ENCODE peak calls at places on chromosomes 6 and 20, in seven cellular contexts. One of them, this sample, is unnamed. For H3K36me3, the result is how much of the 10 kb centered on the place peaks cover.

GRCh38 chr6:156379946-156380707 is 397.1 kb upstream of the ARID1B start:
- DNase-seq in ovary: no peak
- DNase-seq in left lung: no peak
- DNase-seq in HCT116: peak
- DNase-seq in upper lobe of right lung: no peak
- DNase-seq in neuronal stem cell: no peak
- DNase-seq in CD4-positive, CD25-positive, alpha-beta regulatory T cell: no peak
- DNase-seq in this sample: no peak

GRCh38 chr6:20652691-20653479 is 118.6 kb downstream of the CDKAL1 start:
- DNase-seq in ovary: no peak
- DNase-seq in left lung: no peak
- DNase-seq in HCT116: no peak
- DNase-seq in upper lobe of right lung: no peak
- DNase-seq in neuronal stem cell: no peak
- DNase-seq in CD4-positive, CD25-positive, alpha-beta regulatory T cell: no peak
- DNase-seq in this sample: no peak

GRCh38 chr6:41531591-41532582 is 14.3 kb upstream of the FOXP4 start:
- DNase-seq in ovary: no peak
- DNase-seq in left lung: no peak
- DNase-seq in HCT116: no peak
- DNase-seq in upper lobe of right lung: no peak
- DNase-seq in neuronal stem cell: no peak
- DNase-seq in CD4-positive, CD25-positive, alpha-beta regulatory T cell: no peak
- DNase-seq in this sample: peak

GRCh38 chr6:164097557-164098398 is 683.3 kb downstream of the QKI start:
- DNase-seq in ovary: no peak
- DNase-seq in left lung: no peak
- DNase-seq in HCT116: no peak
- DNase-seq in upper lobe of right lung: no peak
- DNase-seq in neuronal stem cell: no peak
- DNase-seq in CD4-positive, CD25-positive, alpha-beta regulatory T cell: no peak
- DNase-seq in this sample: no peak

GRCh38 chr6:163711615-163712568 is 297.4 kb downstream of the QKI start:
- DNase-seq in ovary: no peak
- DNase-seq in left lung: peak
- DNase-seq in HCT116: no peak
- DNase-seq in upper lobe of right lung: peak
- DNase-seq in neuronal stem cell: no peak
- DNase-seq in CD4-positive, CD25-positive, alpha-beta regulatory T cell: no peak
- DNase-seq in this sample: no peak

GRCh38 chr6:142474446-142475289 is 172.9 kb downstream of the ADGRG6 start:
- DNase-seq in ovary: no peak
- DNase-seq in left lung: no peak
- DNase-seq in HCT116: peak
- DNase-seq in upper lobe of right lung: peak
- DNase-seq in neuronal stem cell: peak
- DNase-seq in CD4-positive, CD25-positive, alpha-beta regulatory T cell: no peak
- DNase-seq in this sample: no peak

GRCh38 chr20:31987744-31988143 is 19.8 kb downstream of the XKR7 start:
- DNase-seq in ovary: no peak
- DNase-seq in left lung: no peak
- DNase-seq in HCT116: no peak
- DNase-seq in upper lobe of right lung: no peak
- DNase-seq in neuronal stem cell: no peak
- DNase-seq in CD4-positive, CD25-positive, alpha-beta regulatory T cell: no peak
- DNase-seq in this sample: no peak

GRCh38 chr6:2749972-2750600 is 636 bp downstream of the MYLK4 start:
- DNase-seq in ovary: peak
- DNase-seq in left lung: no peak
- DNase-seq in HCT116: peak
- DNase-seq in upper lobe of right lung: no peak
- DNase-seq in neuronal stem cell: peak
- DNase-seq in CD4-positive, CD25-positive, alpha-beta regulatory T cell: peak
- DNase-seq in this sample: peak

GRCh38 chr6:12709116-12709515 is 7.5 kb upstream of the PHACTR1 start:
- DNase-seq in ovary: no peak
- DNase-seq in left lung: no peak
- DNase-seq in HCT116: no peak
- DNase-seq in upper lobe of right lung: no peak
- DNase-seq in neuronal stem cell: no peak
- DNase-seq in CD4-positive, CD25-positive, alpha-beta regulatory T cell: no peak
- DNase-seq in this sample: no peak

GRCh38 chr6:32852844-32853540 is 512 bp downstream of the TAP1 start:
- DNase-seq in ovary: peak
- DNase-seq in left lung: peak
- DNase-seq in HCT116: no peak
- DNase-seq in upper lobe of right lung: peak
- DNase-seq in neuronal stem cell: no peak
- DNase-seq in CD4-positive, CD25-positive, alpha-beta regulatory T cell: peak
- DNase-seq in this sample: peak

GRCh38 chr6:169160091-169160854 is 93.4 kb downstream of the THBS2 start:
- DNase-seq in ovary: no peak
- DNase-seq in left lung: no peak
- DNase-seq in HCT116: no peak
- DNase-seq in upper lobe of right lung: no peak
- DNase-seq in neuronal stem cell: no peak
- DNase-seq in CD4-positive, CD25-positive, alpha-beta regulatory T cell: no peak
- DNase-seq in this sample: no peak

GRCh38 chr20:34199183-34199582 is 42.0 kb upstream of the ASIP start:
- DNase-seq in ovary: no peak
- DNase-seq in left lung: no peak
- DNase-seq in HCT116: no peak
- DNase-seq in upper lobe of right lung: no peak
- DNase-seq in neuronal stem cell: no peak
- DNase-seq in CD4-positive, CD25-positive, alpha-beta regulatory T cell: no peak
- DNase-seq in this sample: no peak

GRCh38 chr6:30198166-30199084 is 14.8 kb downstream of the TRIM26 start:
- DNase-seq in ovary: no peak
- DNase-seq in left lung: no peak
- DNase-seq in HCT116: no peak
- DNase-seq in upper lobe of right lung: no peak
- DNase-seq in neuronal stem cell: no peak
- DNase-seq in CD4-positive, CD25-positive, alpha-beta regulatory T cell: no peak
- DNase-seq in this sample: no peak

GRCh38 chr6:30200551-30201281 is 12.5 kb downstream of the TRIM26 start:
- DNase-seq in ovary: no peak
- DNase-seq in left lung: no peak
- DNase-seq in HCT116: no peak
- DNase-seq in upper lobe of right lung: no peak
- DNase-seq in neuronal stem cell: no peak
- DNase-seq in CD4-positive, CD25-positive, alpha-beta regulatory T cell: no peak
- DNase-seq in this sample: no peak

GRCh38 chr6:30206152-30206551 is 7.1 kb downstream of the TRIM26 start:
- DNase-seq in ovary: no peak
- DNase-seq in left lung: no peak
- DNase-seq in HCT116: no peak
- DNase-seq in upper lobe of right lung: no peak
- DNase-seq in neuronal stem cell: no peak
- DNase-seq in CD4-positive, CD25-positive, alpha-beta regulatory T cell: no peak
- DNase-seq in this sample: no peak

GRCh38 chr6:30206799-30207618 is 6.2 kb downstream of the TRIM26 start:
- DNase-seq in ovary: no peak
- DNase-seq in left lung: no peak
- DNase-seq in HCT116: no peak
- DNase-seq in upper lobe of right lung: peak
- DNase-seq in neuronal stem cell: no peak
- DNase-seq in CD4-positive, CD25-positive, alpha-beta regulatory T cell: no peak
- DNase-seq in this sample: no peak

DNA sequence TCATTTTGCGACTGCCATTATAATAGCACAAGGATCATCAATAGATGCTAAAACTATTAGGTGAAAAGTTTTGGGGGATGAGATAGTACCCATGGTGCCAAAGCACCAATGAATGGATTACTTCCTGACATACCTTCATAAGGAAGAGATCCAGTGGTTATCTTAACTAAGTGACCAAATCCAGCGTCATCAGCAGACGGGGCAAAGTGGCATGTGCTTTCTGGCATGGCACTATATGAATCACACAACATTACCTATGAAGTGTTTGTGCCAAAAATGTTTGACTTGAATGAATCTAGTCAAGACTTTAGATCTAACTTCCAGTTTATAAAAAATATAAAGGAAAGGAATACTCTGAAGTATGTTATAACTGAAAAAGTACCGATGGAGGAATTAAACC is 10.8 kb downstream of the TRIM26 start:
- DNase-seq in ovary: no peak
- DNase-seq in left lung: no peak
- DNase-seq in HCT116: no peak
- DNase-seq in upper lobe of right lung: no peak
- DNase-seq in neuronal stem cell: no peak
- DNase-seq in CD4-positive, CD25-positive, alpha-beta regulatory T cell: no peak
- DNase-seq in this sample: no peak
- H3K27ac ChIP-seq in ovary: no peak
- H3K27ac ChIP-seq in left lung: peak
- H3K27ac ChIP-seq in HCT116: no peak
- H3K27ac ChIP-seq in upper lobe of right lung: no peak
- H3K27ac ChIP-seq in neuronal stem cell: no peak
- H3K27ac ChIP-seq in CD4-positive, CD25-positive, alpha-beta regulatory T cell: no peak
- H3K27ac ChIP-seq in this sample: no peak

GRCh38 chr6:165571721-165572132 is 91.3 kb downstream of the PDE10A start:
- DNase-seq in ovary: no peak
- DNase-seq in left lung: no peak
- DNase-seq in HCT116: no peak
- DNase-seq in upper lobe of right lung: no peak
- DNase-seq in neuronal stem cell: no peak
- DNase-seq in CD4-positive, CD25-positive, alpha-beta regulatory T cell: no peak
- DNase-seq in this sample: no peak
- H3K36me3 ChIP-seq in ovary: under half
- H3K36me3 ChIP-seq in left lung: under half
- H3K36me3 ChIP-seq in HCT116: under half
- H3K36me3 ChIP-seq in upper lobe of right lung: under half
- H3K36me3 ChIP-seq in neuronal stem cell: under half
- H3K36me3 ChIP-seq in CD4-positive, CD25-positive, alpha-beta regulatory T cell: under half
- H3K36me3 ChIP-seq in this sample: under half

DNA sequence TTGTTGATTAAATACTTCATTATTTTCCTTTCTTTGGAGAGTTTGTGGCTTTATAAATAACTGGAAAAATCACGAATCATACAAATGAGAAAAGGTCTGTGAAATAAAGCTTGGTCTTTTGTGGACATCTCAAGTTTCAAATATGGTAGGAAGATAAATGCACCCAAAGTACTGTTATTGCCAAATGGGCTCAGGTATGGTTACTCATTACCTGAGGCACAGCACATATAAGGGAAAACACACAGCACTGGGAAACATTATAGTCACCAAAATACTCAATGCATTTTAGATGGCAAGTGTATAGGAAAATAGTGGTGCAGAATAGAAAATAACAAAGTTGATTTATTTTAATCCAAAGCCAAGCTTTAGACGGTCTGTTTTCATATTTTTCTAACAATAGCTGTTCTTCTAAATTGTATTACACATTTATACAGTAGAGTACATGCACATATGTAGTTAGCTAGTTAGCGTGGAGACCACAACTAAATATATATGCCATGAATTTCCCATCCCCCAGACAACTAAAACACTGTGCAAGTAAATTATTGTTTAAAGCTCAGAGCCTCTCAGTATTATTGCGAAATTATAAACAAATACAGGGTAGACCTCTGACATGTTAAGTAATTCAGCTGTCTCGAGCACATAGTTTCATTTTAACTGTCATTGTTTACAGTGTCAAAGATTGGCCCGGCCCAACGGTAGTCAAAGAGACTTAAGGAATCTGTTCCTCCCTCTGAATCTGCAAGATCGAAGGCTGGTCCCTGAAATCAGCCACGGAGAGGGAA is 335.9 kb downstream of the SYNE1 start:
- DNase-seq in ovary: no peak
- DNase-seq in left lung: no peak
- DNase-seq in HCT116: no peak
- DNase-seq in upper lobe of right lung: no peak
- DNase-seq in neuronal stem cell: no peak
- DNase-seq in CD4-positive, CD25-positive, alpha-beta regulatory T cell: no peak
- DNase-seq in this sample: no peak
- H3K27ac ChIP-seq in ovary: peak
- H3K27ac ChIP-seq in left lung: peak
- H3K27ac ChIP-seq in HCT116: peak
- H3K27ac ChIP-seq in upper lobe of right lung: peak
- H3K27ac ChIP-seq in neuronal stem cell: no peak
- H3K27ac ChIP-seq in CD4-positive, CD25-positive, alpha-beta regulatory T cell: peak
- H3K27ac ChIP-seq in this sample: peak

DNA sequence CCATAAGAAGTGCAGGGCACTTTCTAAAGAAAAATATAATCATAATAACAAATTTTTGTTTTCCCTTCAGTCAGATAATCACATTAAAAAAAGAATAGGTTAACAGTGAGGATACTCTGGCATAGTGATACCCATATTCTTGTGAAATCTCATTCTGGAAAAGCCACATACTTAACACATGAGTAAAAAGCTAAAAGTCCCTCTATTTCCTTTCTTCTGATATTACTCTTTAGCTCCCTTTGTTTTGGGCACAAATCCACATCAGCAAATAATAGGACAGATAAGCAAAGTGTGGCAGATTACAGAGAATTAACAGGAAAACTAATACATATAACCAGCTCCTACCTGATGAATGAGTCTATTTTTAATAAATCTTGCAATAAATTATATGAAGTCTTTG is 15.8 kb downstream of the SHPRH start:
- DNase-seq in ovary: no peak
- DNase-seq in left lung: no peak
- DNase-seq in HCT116: no peak
- DNase-seq in upper lobe of right lung: no peak
- DNase-seq in neuronal stem cell: no peak
- DNase-seq in CD4-positive, CD25-positive, alpha-beta regulatory T cell: no peak
- DNase-seq in this sample: no peak
- H3K36me3 ChIP-seq in ovary: under half
- H3K36me3 ChIP-seq in left lung: under half
- H3K36me3 ChIP-seq in HCT116: under half
- H3K36me3 ChIP-seq in upper lobe of right lung: half or more
- H3K36me3 ChIP-seq in neuronal stem cell: under half
- H3K36me3 ChIP-seq in CD4-positive, CD25-positive, alpha-beta regulatory T cell: half or more
- H3K36me3 ChIP-seq in this sample: under half

GRCh38 chr20:23115823-23116222 is 29.7 kb upstream of the CD93 start:
- DNase-seq in ovary: no peak
- DNase-seq in left lung: no peak
- DNase-seq in HCT116: no peak
- DNase-seq in upper lobe of right lung: no peak
- DNase-seq in neuronal stem cell: no peak
- DNase-seq in CD4-positive, CD25-positive, alpha-beta regulatory T cell: no peak
- DNase-seq in this sample: no peak
- H3K27ac ChIP-seq in ovary: no peak
- H3K27ac ChIP-seq in left lung: peak
- H3K27ac ChIP-seq in HCT116: no peak
- H3K27ac ChIP-seq in upper lobe of right lung: no peak
- H3K27ac ChIP-seq in neuronal stem cell: no peak
- H3K27ac ChIP-seq in CD4-positive, CD25-positive, alpha-beta regulatory T cell: no peak
- H3K27ac ChIP-seq in this sample: no peak

DNA sequence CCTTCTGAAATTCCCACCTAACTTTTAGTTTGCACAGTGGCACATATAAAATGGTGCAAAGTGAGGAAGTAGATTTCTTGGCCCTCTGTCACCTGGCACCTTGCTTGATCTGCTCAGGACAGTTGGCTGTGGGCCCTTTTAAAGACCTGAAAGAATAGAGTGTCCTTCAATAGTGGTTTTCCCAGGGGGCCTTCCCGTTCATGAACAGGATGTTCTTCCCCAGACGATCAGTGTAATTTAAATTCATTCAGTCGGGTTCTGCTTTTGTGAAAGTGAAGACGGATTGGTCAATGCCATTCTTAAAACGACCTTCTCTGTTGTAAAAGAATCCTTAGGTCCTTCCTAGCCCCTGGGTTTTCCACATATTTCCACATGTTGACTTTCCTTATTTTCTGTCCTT is 178.5 kb downstream of the SASH1 start:
- DNase-seq in ovary: no peak
- DNase-seq in left lung: no peak
- DNase-seq in HCT116: no peak
- DNase-seq in upper lobe of right lung: no peak
- DNase-seq in neuronal stem cell: no peak
- DNase-seq in CD4-positive, CD25-positive, alpha-beta regulatory T cell: no peak
- DNase-seq in this sample: no peak
- H3K36me3 ChIP-seq in ovary: under half
- H3K36me3 ChIP-seq in left lung: under half
- H3K36me3 ChIP-seq in HCT116: under half
- H3K36me3 ChIP-seq in upper lobe of right lung: under half
- H3K36me3 ChIP-seq in neuronal stem cell: under half
- H3K36me3 ChIP-seq in CD4-positive, CD25-positive, alpha-beta regulatory T cell: under half
- H3K36me3 ChIP-seq in this sample: under half

This sample was measured in naive thymus-derived CD4-positive, alpha-beta T cell.